ENCODE peak calls at places on chromosome 9, in four cellular contexts. One of them, this sample, is unnamed.

GRCh38 chr9:110095238-110095637 is 112.7 kb downstream of the C9orf152 start:
- DNase-seq in CD4-positive, alpha-beta memory T cell: no peak
- DNase-seq in CD8-positive, alpha-beta T cell: no peak
- DNase-seq in GM23248: no peak
- DNase-seq in this sample: no peak

GRCh38 chr9:134337469-134337868 is 11.2 kb downstream of the RXRA start:
- DNase-seq in CD4-positive, alpha-beta memory T cell: no peak
- DNase-seq in CD8-positive, alpha-beta T cell: no peak
- DNase-seq in GM23248: no peak
- DNase-seq in this sample: no peak

GRCh38 chr9:128420060-128420650 is 502 bp upstream of the CERCAM start:
- DNase-seq in GM23248: peak; percentile 90
- DNase-seq in CD4-positive, alpha-beta memory T cell: peak; percentile 51
- DNase-seq in CD8-positive, alpha-beta T cell: peak; percentile 56
- DNase-seq in this sample: peak; percentile 91

GRCh38 chr9:75826292-75826691 is 64.2 kb upstream of the PCSK5 start:
- DNase-seq in GM23248: no peak
- DNase-seq in CD8-positive, alpha-beta T cell: no peak
- DNase-seq in CD4-positive, alpha-beta memory T cell: no peak
- DNase-seq in this sample: peak; percentile 57

GRCh38 chr9:15138357-15138686 is 168.7 kb downstream of the TTC39B start:
- DNase-seq in CD8-positive, alpha-beta T cell: no peak
- DNase-seq in GM23248: no peak
- DNase-seq in CD4-positive, alpha-beta memory T cell: no peak
- DNase-seq in this sample: no peak

GRCh38 chr9:101995231-101995630 is 256.8 kb upstream of the GRIN3A start:
- DNase-seq in CD8-positive, alpha-beta T cell: no peak
- DNase-seq in CD4-positive, alpha-beta memory T cell: no peak
- DNase-seq in GM23248: peak; percentile 1
- DNase-seq in this sample: no peak

GRCh38 chr9:122218885-122219855 is 9.6 kb downstream of the LHX6 start:
- DNase-seq in CD4-positive, alpha-beta memory T cell: no peak
- DNase-seq in GM23248: peak; percentile 38
- DNase-seq in CD8-positive, alpha-beta T cell: no peak
- DNase-seq in this sample: no peak

GRCh38 chr9:111621895-111622480 is 9.1 kb upstream of the DNAJC25 start:
- DNase-seq in CD4-positive, alpha-beta memory T cell: no peak
- DNase-seq in CD8-positive, alpha-beta T cell: no peak
- DNase-seq in GM23248: peak; percentile 75
- DNase-seq in this sample: peak; percentile 74

GRCh38 chr9:27414215-27414731 is 109.8 kb upstream of the IFNK start:
- DNase-seq in CD8-positive, alpha-beta T cell: no peak
- DNase-seq in GM23248: no peak
- DNase-seq in CD4-positive, alpha-beta memory T cell: no peak
- DNase-seq in this sample: no peak

GRCh38 chr9:97545507-97545906 is 44.0 kb downstream of the TMOD1 start:
- DNase-seq in CD8-positive, alpha-beta T cell: no peak
- DNase-seq in GM23248: no peak
- DNase-seq in CD4-positive, alpha-beta memory T cell: no peak
- DNase-seq in this sample: no peak

GRCh38 chr9:76255781-76256455 is 138.3 kb downstream of the RFK start:
- DNase-seq in GM23248: peak; percentile 98
- DNase-seq in CD8-positive, alpha-beta T cell: no peak
- DNase-seq in CD4-positive, alpha-beta memory T cell: no peak
- DNase-seq in this sample: no peak

GRCh38 chr9:976258-976804 is at the start of gene DMRT3:
- DNase-seq in CD8-positive, alpha-beta T cell: no peak
- DNase-seq in GM23248: peak; percentile 23
- DNase-seq in CD4-positive, alpha-beta memory T cell: no peak
- DNase-seq in this sample: no peak

GRCh38 chr9:72971411-72971810 is 18.6 kb upstream of the ALDH1A1 start:
- DNase-seq in CD4-positive, alpha-beta memory T cell: no peak
- DNase-seq in GM23248: no peak
- DNase-seq in CD8-positive, alpha-beta T cell: no peak
- DNase-seq in this sample: no peak

GRCh38 chr9:9924369-9924768 is 688.4 kb downstream of the PTPRD start:
- DNase-seq in CD8-positive, alpha-beta T cell: no peak
- DNase-seq in CD4-positive, alpha-beta memory T cell: no peak
- DNase-seq in GM23248: no peak
- DNase-seq in this sample: peak; percentile 28

GRCh38 chr9:34089311-34089710 is 37.2 kb downstream of the DCAF12 start:
- DNase-seq in GM23248: no peak
- DNase-seq in CD4-positive, alpha-beta memory T cell: no peak
- DNase-seq in CD8-positive, alpha-beta T cell: no peak
- DNase-seq in this sample: no peak

GRCh38 chr9:79357620-79358019 is 214.1 kb upstream of the TLE4 start:
- DNase-seq in CD8-positive, alpha-beta T cell: no peak
- DNase-seq in CD4-positive, alpha-beta memory T cell: no peak
- DNase-seq in GM23248: no peak
- DNase-seq in this sample: no peak

GRCh38 chr9:120712539-120713031 is 1.7 kb downstream of the MEGF9 start:
- DNase-seq in CD8-positive, alpha-beta T cell: no peak
- DNase-seq in CD4-positive, alpha-beta memory T cell: no peak
- DNase-seq in GM23248: no peak
- DNase-seq in this sample: no peak

GRCh38 chr9:129464972-129465833 is 155.7 kb downstream of the C9orf50 start:
- DNase-seq in CD4-positive, alpha-beta memory T cell: no peak
- DNase-seq in GM23248: peak; percentile 67
- DNase-seq in CD8-positive, alpha-beta T cell: no peak
- DNase-seq in this sample: no peak

GRCh38 chr9:32345243-32345642 is 39.2 kb upstream of the ACO1 start:
- DNase-seq in CD8-positive, alpha-beta T cell: no peak
- DNase-seq in GM23248: no peak
- DNase-seq in CD4-positive, alpha-beta memory T cell: no peak
- DNase-seq in this sample: no peak

GRCh38 chr9:16434522-16434921 is 435.9 kb downstream of the BNC2 start:
- DNase-seq in GM23248: peak; percentile 77
- DNase-seq in CD4-positive, alpha-beta memory T cell: no peak
- DNase-seq in CD8-positive, alpha-beta T cell: no peak
- DNase-seq in this sample: no peak

GRCh38 chr9:136566899-136567298 is 21.1 kb upstream of the NOTCH1 start:
- DNase-seq in CD4-positive, alpha-beta memory T cell: no peak
- DNase-seq in GM23248: peak; percentile 34
- DNase-seq in CD8-positive, alpha-beta T cell: peak; percentile 6
- DNase-seq in this sample: no peak

GRCh38 chr9:136566553-136566895 is 20.7 kb upstream of the NOTCH1 start:
- DNase-seq in CD4-positive, alpha-beta memory T cell: no peak
- DNase-seq in GM23248: no peak
- DNase-seq in CD8-positive, alpha-beta T cell: peak; percentile 9
- DNase-seq in this sample: no peak

GRCh38 chr9:136568288-136569081 is 22.6 kb upstream of the NOTCH1 start:
- DNase-seq in CD8-positive, alpha-beta T cell: no peak
- DNase-seq in GM23248: no peak
- DNase-seq in CD4-positive, alpha-beta memory T cell: no peak
- DNase-seq in this sample: no peak

GRCh38 chr9:136565722-136566552 is 20.1 kb upstream of the NOTCH1 start:
- DNase-seq in CD4-positive, alpha-beta memory T cell: no peak
- DNase-seq in GM23248: no peak
- DNase-seq in CD8-positive, alpha-beta T cell: peak; percentile 11
- DNase-seq in this sample: no peak

DNA sequence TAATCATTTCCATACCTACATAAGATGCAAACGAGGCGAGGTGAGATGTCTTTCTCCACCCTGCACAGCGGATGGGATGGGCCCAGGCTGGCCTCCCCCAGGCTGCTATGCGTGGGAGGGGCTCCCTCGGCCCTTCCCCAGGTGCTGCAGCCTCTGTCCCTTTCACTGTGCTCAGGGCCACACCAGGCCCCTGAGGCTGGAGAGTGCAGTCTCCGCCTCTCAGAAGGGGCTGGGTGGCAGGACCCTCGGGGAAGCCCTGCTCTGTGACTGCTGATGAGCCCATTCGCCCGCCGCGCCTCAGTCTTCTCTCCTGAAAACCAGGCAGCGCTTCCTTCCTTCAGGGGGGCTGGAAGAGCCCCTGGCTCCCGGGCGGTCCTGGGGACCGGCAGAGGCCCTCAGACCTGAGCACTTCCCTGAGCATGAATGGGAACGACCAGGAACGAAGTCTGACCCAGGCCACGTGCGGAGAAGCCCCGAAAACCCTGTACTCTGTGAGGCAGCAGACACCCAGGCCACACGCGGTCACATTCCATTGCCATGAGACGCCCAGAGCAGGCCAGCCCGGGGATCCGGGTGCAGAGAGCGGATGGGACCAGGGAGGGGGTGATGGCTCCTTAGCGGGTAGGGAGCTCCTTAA is 21.9 kb upstream of the NOTCH1 start:
- DNase-seq in GM23248: peak; percentile 88
- DNase-seq in CD8-positive, alpha-beta T cell: no peak
- DNase-seq in CD4-positive, alpha-beta memory T cell: no peak
- DNase-seq in this sample: peak; percentile 45
- H3K4me1 ChIP-seq in GM23248: peaks cover 25% of the 10 kb centered on the region
- H3K4me1 ChIP-seq in CD8-positive, alpha-beta T cell: peaks cover 8% of the 10 kb centered on the region
- H3K4me1 ChIP-seq in CD4-positive, alpha-beta memory T cell: no peaks in the 10 kb centered on the region
- H3K4me1 ChIP-seq in this sample: no peaks in the 10 kb centered on the region

GRCh38 chr9:94804316-94804715 is 77.8 kb downstream of the AOPEP start:
- DNase-seq in CD4-positive, alpha-beta memory T cell: no peak
- DNase-seq in GM23248: no peak
- DNase-seq in CD8-positive, alpha-beta T cell: no peak
- DNase-seq in this sample: no peak

GRCh38 chr9:94804917-94805544 is 78.5 kb downstream of the AOPEP start:
- DNase-seq in CD8-positive, alpha-beta T cell: no peak
- DNase-seq in GM23248: no peak
- DNase-seq in CD4-positive, alpha-beta memory T cell: no peak
- DNase-seq in this sample: no peak

GRCh38 chr9:94806307-94806893 is 79.9 kb downstream of the AOPEP start:
- DNase-seq in CD4-positive, alpha-beta memory T cell: no peak
- DNase-seq in GM23248: peak; percentile 61
- DNase-seq in CD8-positive, alpha-beta T cell: no peak
- DNase-seq in this sample: no peak

GRCh38 chr9:94807556-94807955 is 81.1 kb downstream of the AOPEP start:
- DNase-seq in CD4-positive, alpha-beta memory T cell: no peak
- DNase-seq in CD8-positive, alpha-beta T cell: no peak
- DNase-seq in GM23248: no peak
- DNase-seq in this sample: no peak

DNA sequence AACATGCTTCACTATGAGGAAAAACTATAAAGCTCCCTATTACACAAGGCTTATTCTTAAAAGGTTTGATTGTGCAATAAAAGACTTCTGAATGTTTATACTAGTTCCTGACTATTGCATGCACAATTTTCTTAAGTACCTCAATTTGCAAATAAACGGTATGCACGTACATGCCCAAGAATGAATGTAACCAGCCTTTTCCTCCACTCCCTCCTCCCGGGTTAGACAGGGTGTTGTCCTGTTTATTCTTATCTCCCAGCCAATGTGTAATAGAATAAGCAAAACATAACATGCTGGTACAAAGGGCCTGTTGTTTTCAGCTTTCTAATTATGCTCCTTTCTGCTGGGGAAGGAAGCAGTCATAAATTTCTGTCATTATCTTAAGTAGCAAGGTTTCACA is 79.1 kb downstream of the AOPEP start:
- DNase-seq in GM23248: peak; percentile 96
- DNase-seq in CD4-positive, alpha-beta memory T cell: no peak
- DNase-seq in CD8-positive, alpha-beta T cell: no peak
- DNase-seq in this sample: no peak
- H3K27ac ChIP-seq in GM23248: peak overlapping the region; percentile 92
- H3K27ac ChIP-seq in CD4-positive, alpha-beta memory T cell: no peak overlapping the region
- H3K27ac ChIP-seq in CD8-positive, alpha-beta T cell: no peak overlapping the region
- H3K27ac ChIP-seq in this sample: peak overlapping the region; percentile 38

GRCh38 chr9:71921190-71921814 is 9.9 kb downstream of the C9orf85 start:
- DNase-seq in CD4-positive, alpha-beta memory T cell: no peak
- DNase-seq in CD8-positive, alpha-beta T cell: no peak
- DNase-seq in GM23248: no peak
- DNase-seq in this sample: peak; percentile 31

GRCh38 chr9:71928376-71928775 is 16.9 kb downstream of the C9orf85 start:
- DNase-seq in CD4-positive, alpha-beta memory T cell: no peak
- DNase-seq in GM23248: peak; percentile 66
- DNase-seq in CD8-positive, alpha-beta T cell: no peak
- DNase-seq in this sample: no peak

GRCh38 chr9:71925834-71926233 is 14.4 kb downstream of the C9orf85 start:
- DNase-seq in CD8-positive, alpha-beta T cell: no peak
- DNase-seq in GM23248: no peak
- DNase-seq in CD4-positive, alpha-beta memory T cell: no peak
- DNase-seq in this sample: no peak

GRCh38 chr9:71920456-71921189 is 9.2 kb downstream of the C9orf85 start:
- DNase-seq in CD4-positive, alpha-beta memory T cell: no peak
- DNase-seq in CD8-positive, alpha-beta T cell: no peak
- DNase-seq in GM23248: no peak
- DNase-seq in this sample: peak; percentile 7

GRCh38 chr9:71924576-71924975 is 13.1 kb downstream of the C9orf85 start:
- DNase-seq in GM23248: no peak
- DNase-seq in CD8-positive, alpha-beta T cell: no peak
- DNase-seq in CD4-positive, alpha-beta memory T cell: no peak
- DNase-seq in this sample: no peak
- H3K4me1 ChIP-seq in GM23248: peaks cover 19% of the 10 kb centered on the region
- H3K4me1 ChIP-seq in CD8-positive, alpha-beta T cell: no peaks in the 10 kb centered on the region
- H3K4me1 ChIP-seq in CD4-positive, alpha-beta memory T cell: no peaks in the 10 kb centered on the region
- H3K4me1 ChIP-seq in this sample: peaks cover 12% of the 10 kb centered on the region

DNA sequence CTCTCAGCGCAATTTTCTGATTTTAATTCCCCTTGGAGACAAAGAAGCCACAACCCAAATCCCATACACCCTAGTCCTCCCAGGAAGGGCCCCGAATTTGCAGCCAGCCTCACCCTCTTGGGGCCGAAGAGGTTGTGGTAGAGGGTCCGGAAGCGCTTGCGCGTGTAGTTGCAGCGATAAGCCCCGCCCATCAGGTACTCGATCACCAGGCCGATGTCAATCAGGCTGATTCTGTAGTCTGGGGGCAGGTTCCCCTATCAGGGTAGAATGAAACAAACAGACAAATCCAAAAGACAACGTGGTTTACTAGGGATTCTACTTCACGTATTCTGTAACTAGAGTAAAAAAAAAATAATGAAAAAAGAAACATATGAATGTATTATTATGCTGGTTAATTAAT is 210.6 kb upstream of the KLF9 start:
- DNase-seq in CD4-positive, alpha-beta memory T cell: no peak
- DNase-seq in CD8-positive, alpha-beta T cell: no peak
- DNase-seq in GM23248: no peak
- DNase-seq in this sample: no peak
- H3K27ac ChIP-seq in CD4-positive, alpha-beta memory T cell: no peak overlapping the region
- H3K27ac ChIP-seq in CD8-positive, alpha-beta T cell: no peak overlapping the region
- H3K27ac ChIP-seq in GM23248: no peak overlapping the region
- H3K27ac ChIP-seq in this sample: no peak overlapping the region